ENCODE peak calls at places on chromosomes 6 and 20, in eight cellular contexts. V is cardiac fibroblast; R is HS-5; K is non-pigmented ciliary epithelial cell; P is stimulated activated effector memory CD8-positive, alpha-beta T cell treated with anti-CD3 and anti-CD28 coated beads, Interleukin-12 subunit alpha, Interleukin-12 subunit beta, amount 100 ng/mL, for 72 hours; I is activated T-cell treated with anti-CD3 and anti-CD28 coated beads for 24 hours; S is amniotic stem cell; U is effector CD4-positive, alpha-beta T cell. L is an unnamed sample.

GRCh38 chr20:36320898-36321695 is 15.0 kb downstream of the DLGAP4 start:
- DNase-seq in V (no peak), R (no peak), K (no peak), P (no peak), I (no peak), S (no peak), U (no peak), L (no peak)

GRCh38 chr6:44010411-44011349 is 116.6 kb downstream of the MRPL14 start:
- DNase-seq in V (peak), R (peak), K (peak), P (no peak), I (no peak), S (peak), U (no peak), L (peak)

GRCh38 chr6:24699521-24700359 is 19.2 kb downstream of the C6orf62 start:
- DNase-seq in V (peak), R (no peak), K (no peak), P (no peak), I (no peak), S (no peak), U (no peak), L (peak)

GRCh38 chr6:34027445-34027936 is 118.4 kb downstream of the GRM4 start:
- DNase-seq in V (peak), R (no peak), K (no peak), P (peak), I (peak), S (no peak), U (peak), L (no peak)

GRCh38 chr6:169224185-169224695 is 29.4 kb downstream of the THBS2 start:
- DNase-seq in V (peak), R (no peak), K (peak), P (no peak), I (no peak), S (peak), U (no peak), L (no peak)

GRCh38 chr20:44231713-44232468 is 15.2 kb upstream of the GDAP1L1 start:
- DNase-seq in V (no peak), R (no peak), K (no peak), P (no peak), I (no peak), S (no peak), U (no peak), L (no peak)

GRCh38 chr20:19974621-19975435 is 42.3 kb upstream of the NAA20 start:
- DNase-seq in V (peak), R (peak), K (peak), P (no peak), I (no peak), S (peak), U (no peak), L (peak)

GRCh38 chr20:36045373-36045714 is 77.0 kb downstream of the CNBD2 start:
- DNase-seq in V (no peak), R (no peak), K (no peak), P (no peak), I (no peak), S (no peak), U (no peak), L (no peak)

GRCh38 chr6:37988696-37989095 is 169.2 kb downstream of the ZFAND3 start:
- DNase-seq in V (no peak), R (no peak), K (no peak), P (no peak), I (no peak), S (no peak), U (no peak), L (no peak)

GRCh38 chr6:11224252-11224965 is 8.1 kb downstream of the NEDD9 start:
- DNase-seq in V (peak), R (no peak), K (no peak), P (peak), I (peak), S (peak), U (peak), L (peak)

GRCh38 chr20:50609438-50609989 is 81.8 kb downstream of the RIPOR3 start:
- DNase-seq in V (no peak), R (no peak), K (no peak), P (no peak), I (no peak), S (no peak), U (no peak), L (no peak)

GRCh38 chr20:7003598-7003997 is 236.1 kb downstream of the BMP2 start:
- DNase-seq in V (peak), R (peak), K (no peak), P (no peak), I (no peak), S (no peak), U (no peak), L (no peak)

GRCh38 chr6:147161974-147162495 is 42.2 kb upstream of the STXBP5 start:
- DNase-seq in V (peak), R (peak), K (peak), P (no peak), I (no peak), S (peak), U (no peak), L (no peak)

GRCh38 chr6:24775520-24776058 is 852 bp downstream of the GMNN start:
- DNase-seq in V (peak), R (no peak), K (no peak), P (peak), I (no peak), S (peak), U (peak), L (no peak)

L was measured in stromal cell of bone marrow.